ENCODE peak calls at places on chromosomes 16 and 17, in five cellular contexts. V is CD8-positive, alpha-beta memory T cell; L is DMS153; G is RKO; P is T follicular helper cell. M is an unnamed sample.

GRCh38 chr16:47519037-47519436 is 57.9 kb downstream of the PHKB start:
- DNase-seq in V (no peak), L (no peak), G (peak; percentile 46), P (no peak), M (no peak)

GRCh38 chr16:68764866-68765265 is 27.8 kb downstream of the CDH1 start:
- DNase-seq in V (no peak), L (no peak), G (no peak), P (no peak), M (no peak)

GRCh38 chr16:87322360-87322759 is 5.2 kb upstream of the C16orf95 start:
- DNase-seq in V (no peak), L (no peak), G (no peak), P (no peak), M (no peak)

GRCh38 chr17:53627511-53627910 is 195.2 kb upstream of the KIF2B start:
- DNase-seq in V (no peak), L (no peak), G (no peak), P (no peak), M (no peak)

GRCh38 chr17:39517224-39517623 is 55.9 kb downstream of the CDK12 start:
- DNase-seq in V (no peak), L (no peak), G (no peak), P (no peak), M (no peak)

GRCh38 chr16:19664166-19664565 is 53.9 kb downstream of the KNOP1 start:
- DNase-seq in V (no peak), L (no peak), G (no peak), P (no peak), M (no peak)

GRCh38 chr17:4449736-4450135 is 16.0 kb downstream of the SPNS3 start:
- DNase-seq in V (no peak), L (no peak), G (no peak), P (no peak), M (no peak)

GRCh38 chr17:33202011-33202410 is 91.1 kb downstream of the ASIC2 start:
- DNase-seq in V (no peak), L (no peak), G (no peak), P (no peak), M (no peak)

GRCh38 chr16:18041864-18042834 is 294.4 kb downstream of the NPIPA8 start:
- DNase-seq in V (no peak), L (peak; percentile 56), G (no peak), P (no peak), M (no peak)

GRCh38 chr16:81326971-81327370 is 12.2 kb downstream of the GAN start:
- DNase-seq in V (no peak), L (no peak), G (no peak), P (no peak), M (no peak)

GRCh38 chr17:38703742-38704644 is 1.1 kb upstream of the MLLT6 start:
- DNase-seq in V (peak; percentile 66), L (peak; percentile 96), G (peak; percentile 92), P (peak; percentile 53), M (peak; percentile 90)

M was measured in NK-92 treated with Interleukin-12 subunit alpha and Interleukin-12 subunit beta, amount 100 ng/mL, for 24 hours.